ENCODE peak calls at places on chromosomes 11 and 22, in six cellular contexts. B, Y, V, G, F and P are unnamed samples.

GRCh38 chr11:126992065-126992803 is 8.3 kb downstream of the KIRREL3 start:
- DNase-seq in B (no peak), Y (no peak), V (no peak), G (no peak), F (no peak), P (no peak)

GRCh38 chr11:61589961-61590360 is 9.1 kb upstream of the SYT7 start:
- DNase-seq in B (no peak), Y (no peak), V (no peak), G (no peak), F (no peak), P (no peak)

GRCh38 chr11:106369224-106369623 is 291.8 kb downstream of the AASDHPPT start:
- DNase-seq in B (no peak), Y (no peak), V (no peak), G (no peak), F (no peak), P (no peak)

GRCh38 chr11:23359297-23359696 is 499.0 kb upstream of the CCDC179 start:
- DNase-seq in B (peak), Y (no peak), V (no peak), G (no peak), F (no peak), P (no peak)

GRCh38 chr11:2517016-2517385 is 72.2 kb downstream of the KCNQ1 start:
- DNase-seq in B (no peak), Y (peak), V (no peak), G (peak), F (peak), P (peak)

GRCh38 chr22:47199261-47199948 is 437.0 kb downstream of the TBC1D22A start:
- DNase-seq in B (no peak), Y (no peak), V (no peak), G (peak), F (no peak), P (no peak)

GRCh38 chr11:121892863-121893262 is 223.2 kb downstream of the BLID start:
- DNase-seq in B (no peak), Y (no peak), V (no peak), G (no peak), F (no peak), P (no peak)

GRCh38 chr22:42283288-42284229 is 13.1 kb upstream of the TCF20 start:
- DNase-seq in B (no peak), Y (no peak), V (no peak), G (no peak), F (peak), P (peak)

GRCh38 chr22:23518381-23519187 is 61.5 kb downstream of the IGLL1 start:
- DNase-seq in B (no peak), Y (no peak), V (no peak), G (no peak), F (no peak), P (no peak)

GRCh38 chr11:30560345-30561106 is 25.6 kb downstream of the MPPED2 start:
- DNase-seq in B (no peak), Y (no peak), V (no peak), G (no peak), F (no peak), P (no peak)

GRCh38 chr11:134527382-134528243 is 115.6 kb upstream of the B3GAT1 start:
- DNase-seq in B (no peak), Y (peak), V (no peak), G (peak), F (no peak), P (peak)

GRCh38 chr11:122069946-122070345 is 46.1 kb downstream of the BLID start:
- DNase-seq in B (peak), Y (peak), V (peak), G (peak), F (no peak), P (no peak)

GRCh38 chr22:50716291-50717024 is 21.5 kb upstream of the ACR start:
- DNase-seq in B (no peak), Y (no peak), V (no peak), G (no peak), F (no peak), P (no peak)

GRCh38 chr22:50719814-50720300 is 18.1 kb upstream of the ACR start:
- DNase-seq in B (no peak), Y (no peak), V (no peak), G (no peak), F (no peak), P (no peak)

GRCh38 chr22:50718352-50718709 is 19.7 kb upstream of the ACR start:
- DNase-seq in B (no peak), Y (no peak), V (no peak), G (no peak), F (no peak), P (no peak)

GRCh38 chr22:50715776-50716175 is 22.2 kb upstream of the ACR start:
- DNase-seq in B (no peak), Y (no peak), V (no peak), G (no peak), F (no peak), P (no peak)

GRCh38 chr22:50717709-50718351 is 20.2 kb upstream of the ACR start:
- DNase-seq in B (no peak), Y (no peak), V (no peak), G (no peak), F (no peak), P (no peak)
- TF ChIP-seq CTCF in B (no peak), Y (no peak), V (no peak), G (no peak), F (no peak), P (no peak)

GRCh38 chr11:47269829-47270305 is at the start of gene MADD:
- DNase-seq in B (peak), Y (peak), V (peak), G (peak), F (peak), P (no peak)

GRCh38 chr11:47270331-47271271 is 668 bp downstream of the MADD start:
- DNase-seq in B (peak), Y (no peak), V (peak), G (peak), F (peak), P (no peak)

GRCh38 chr11:47272706-47273105 is 2.8 kb downstream of the MADD start:
- DNase-seq in B (no peak), Y (no peak), V (no peak), G (no peak), F (no peak), P (no peak)

GRCh38 chr11:47271328-47271727 is 1.4 kb downstream of the MADD start:
- DNase-seq in B (no peak), Y (no peak), V (no peak), G (no peak), F (no peak), P (no peak)

GRCh38 chr11:47271961-47272661 is 2.2 kb downstream of the MADD start:
- DNase-seq in B (no peak), Y (no peak), V (peak), G (no peak), F (no peak), P (no peak)
- TF ChIP-seq CTCF in B (no peak), Y (no peak), V (no peak), G (no peak), F (no peak), P (no peak)

DNA sequence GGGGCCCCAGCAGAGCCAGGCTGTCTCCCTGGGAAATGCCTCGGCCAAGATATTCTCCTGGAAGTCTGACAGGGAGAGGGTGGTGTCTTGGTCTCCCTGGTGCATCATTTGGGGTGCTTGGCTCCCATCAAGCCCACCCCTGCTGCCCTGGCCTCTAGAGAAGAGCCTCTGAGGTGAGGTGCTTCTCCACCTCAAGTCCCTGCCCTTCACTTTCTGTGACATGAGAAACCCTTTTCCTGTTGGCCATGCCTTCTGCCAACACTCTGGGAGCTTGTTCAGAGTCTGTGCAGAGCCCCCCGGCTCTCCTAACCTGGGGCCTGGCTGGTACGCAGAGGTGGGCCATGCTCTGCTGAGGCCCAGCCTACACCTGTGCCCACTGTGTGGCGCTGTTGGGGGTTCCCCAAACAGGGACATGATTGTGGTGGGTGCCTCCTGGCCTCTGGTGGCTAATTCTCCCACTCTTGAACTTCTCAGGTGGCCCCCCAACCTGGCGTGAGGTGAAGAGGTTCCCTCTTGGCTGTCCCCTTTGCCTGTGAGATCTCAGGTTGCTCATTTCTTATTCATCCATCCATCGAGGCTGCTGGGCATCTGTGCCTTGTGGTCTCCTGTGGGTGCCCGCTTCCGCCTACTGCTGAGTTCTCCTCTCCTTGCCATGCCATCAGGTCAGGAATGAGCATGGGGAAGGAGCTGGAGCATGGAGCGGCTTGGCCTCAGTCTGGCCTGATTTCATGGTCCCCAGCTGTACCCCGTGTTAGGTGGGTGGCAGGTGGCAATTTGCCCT is 19.2 kb upstream of the DGCR8 start:
- DNase-seq in B (no peak), Y (no peak), V (no peak), G (no peak), F (no peak), P (no peak)
- TF ChIP-seq CTCF in B (no peak), Y (no peak), V (no peak), G (no peak), F (no peak), P (no peak)

GRCh38 chr11:102495161-102496042 is 35.1 kb downstream of the MMP7 start:
- DNase-seq in B (peak), Y (no peak), V (peak), G (no peak), F (no peak), P (no peak)
- TF ChIP-seq CTCF in B (peak), Y (peak), V (peak), G (peak), F (peak), P (peak)

GRCh38 chr11:70505331-70505731 is 107.0 kb downstream of the CTTN start:
- DNase-seq in B (no peak), Y (no peak), V (no peak), G (peak), F (peak), P (peak)

GRCh38 chr11:70503201-70503877 is 105.0 kb downstream of the CTTN start:
- DNase-seq in B (no peak), Y (no peak), V (no peak), G (peak), F (peak), P (peak)

GRCh38 chr11:70504246-70505020 is 106.1 kb downstream of the CTTN start:
- DNase-seq in B (no peak), Y (no peak), V (no peak), G (peak), F (peak), P (peak)

GRCh38 chr11:70502677-70503076 is 104.3 kb downstream of the CTTN start:
- DNase-seq in B (no peak), Y (no peak), V (no peak), G (peak), F (peak), P (peak)

GRCh38 chr11:70503878-70504240 is 105.5 kb downstream of the CTTN start:
- DNase-seq in B (no peak), Y (no peak), V (no peak), G (peak), F (peak), P (peak)
- TF ChIP-seq CTCF in B (no peak), Y (no peak), V (peak), G (no peak), F (no peak), P (peak)

GRCh38 chr22:49115186-49115585 is 712.5 kb downstream of the BRD1 start:
- DNase-seq in B (no peak), Y (no peak), V (no peak), G (no peak), F (no peak), P (no peak)

GRCh38 chr22:49112661-49113626 is 714.7 kb downstream of the BRD1 start:
- DNase-seq in B (no peak), Y (peak), V (no peak), G (peak), F (no peak), P (no peak)

GRCh38 chr22:49112176-49112575 is 715.5 kb downstream of the BRD1 start:
- DNase-seq in B (no peak), Y (no peak), V (no peak), G (peak), F (no peak), P (no peak)

GRCh38 chr22:49116021-49116420 is 711.7 kb downstream of the BRD1 start:
- DNase-seq in B (no peak), Y (no peak), V (no peak), G (no peak), F (no peak), P (no peak)

GRCh38 chr22:49113758-49114157 is 713.9 kb downstream of the BRD1 start:
- DNase-seq in B (no peak), Y (no peak), V (no peak), G (no peak), F (no peak), P (no peak)
- TF ChIP-seq CTCF in B (no peak), Y (no peak), V (no peak), G (no peak), F (no peak), P (no peak)